ENCODE peak calls at places on chromosomes 12 and 14, in seven cellular contexts. B, Q, Y, N, P, R and W are unnamed samples.
A peak's percentile ranks its signal among the peaks of the same experiment; 100 is the strongest.

GRCh38 chr12:65204886-65205525 is 35.6 kb downstream of the LEMD3 start:
- DNase-seq in Q (no peak), B (no peak), R (no peak), N (no peak), Y (no peak), P (no peak), W (no peak)

GRCh38 chr12:98828802-98829600 is 183.9 kb downstream of the APAF1 start:
- DNase-seq in Q (no peak), R (no peak), B (no peak), Y (no peak), N (no peak), P (peak; percentile 22), W (no peak)

GRCh38 chr14:56686416-56686815 is 106.8 kb downstream of the TMEM260 start:
- DNase-seq in B (peak; percentile 36), R (no peak), Y (no peak), Q (no peak), N (no peak), P (peak; percentile 6), W (no peak)

GRCh38 chr14:69713127-69713800 is 53.7 kb upstream of the SRSF5 start:
- DNase-seq in Y (no peak), R (no peak), Q (no peak), N (no peak), B (no peak), P (no peak), W (peak; percentile 84)

GRCh38 chr14:24411468-24412454 is 13.0 kb downstream of the NYNRIN start:
- DNase-seq in N (peak; percentile 22), B (no peak), P (peak; percentile 69), Y (no peak), Q (peak; percentile 74), R (peak; percentile 57), W (no peak)

GRCh38 chr14:67517083-67517482 is 16.0 kb upstream of the PLEKHH1 start:
- DNase-seq in B (no peak), Q (no peak), R (peak; percentile 42), P (no peak), N (peak; percentile 23), Y (no peak), W (no peak)

GRCh38 chr12:92041742-92042141 is 103.9 kb downstream of the BTG1 start:
- DNase-seq in Y (no peak), B (no peak), Q (no peak), R (no peak), P (no peak), N (no peak), W (no peak)

GRCh38 chr14:64450255-64450654 is 15.0 kb upstream of the AKAP5 start:
- DNase-seq in B (no peak), R (no peak), N (no peak), Q (no peak), P (no peak), Y (no peak), W (no peak)

GRCh38 chr12:105409881-105410471 is 79.5 kb downstream of the C12orf75 start:
- DNase-seq in N (peak; percentile 36), Q (no peak), P (no peak), Y (no peak), R (no peak), B (no peak), W (no peak)

GRCh38 chr12:39235990-39236767 is 206.7 kb downstream of the KIF21A start:
- DNase-seq in P (no peak), Q (no peak), B (no peak), N (peak; percentile 87), R (no peak), Y (no peak), W (no peak)

GRCh38 chr12:65825573-65826512 is 1.6 kb downstream of the HMGA2 start:
- DNase-seq in Y (peak; percentile 73), P (no peak), B (peak; percentile 42), Q (peak; percentile 34), R (peak; percentile 6), N (peak; percentile 53), W (no peak)

GRCh38 chr12:10048531-10048930 is 18.0 kb downstream of the CLEC9A start:
- DNase-seq in R (no peak), P (no peak), N (no peak), B (no peak), Q (no peak), Y (no peak), W (no peak)

GRCh38 chr12:124520896-124521295 is 46.5 kb downstream of the NCOR2 start:
- DNase-seq in R (no peak), B (no peak), Y (no peak), P (no peak), Q (no peak), N (no peak), W (no peak)

GRCh38 chr12:96985515-96986362 is 78.7 kb downstream of the NEDD1 start:
- DNase-seq in Q (peak; percentile 19), P (no peak), N (no peak), Y (peak; percentile 83), R (peak; percentile 35), B (no peak), W (no peak)

GRCh38 chr12:5177731-5178130 is 134.1 kb downstream of the KCNA5 start:
- DNase-seq in B (no peak), P (no peak), Q (no peak), R (no peak), Y (no peak), N (no peak), W (no peak)

GRCh38 chr12:29744365-29744764 is 39.4 kb downstream of the TMTC1 start:
- DNase-seq in B (no peak), R (no peak), Y (no peak), N (no peak), Q (no peak), P (no peak), W (no peak)

GRCh38 chr12:26833692-26834168 is 736 bp upstream of the ITPR2 start:
- DNase-seq in N (no peak), P (no peak), B (peak; percentile 75), R (no peak), Y (peak; percentile 88), Q (no peak), W (peak; percentile 56)

GRCh38 chr14:70872678-70873020 is 34.6 kb upstream of the PCNX1 start:
- DNase-seq in R (no peak), Q (no peak), P (no peak), Y (no peak), B (no peak), N (no peak), W (no peak)

GRCh38 chr14:70873627-70874026 is 33.6 kb upstream of the PCNX1 start:
- DNase-seq in Y (no peak), B (no peak), N (no peak), Q (no peak), P (peak; percentile 38), R (no peak), W (no peak)

GRCh38 chr14:70871863-70872677 is 35.2 kb upstream of the PCNX1 start:
- DNase-seq in N (no peak), Y (no peak), R (no peak), B (no peak), Q (no peak), P (no peak), W (no peak)

GRCh38 chr14:70871001-70871400 is 36.3 kb upstream of the PCNX1 start:
- DNase-seq in N (no peak), R (no peak), Q (no peak), B (no peak), P (no peak), Y (no peak), W (no peak)
- H3K9me3 ChIP-seq in N (no peaks in the 10 kb centered on the region), R (no peaks in the 10 kb centered on the region), Q (no peaks in the 10 kb centered on the region), B (peaks cover 9% of the 10 kb centered on the region), P (peaks cover 10% of the 10 kb centered on the region), Y (peaks cover 36% of the 10 kb centered on the region), W (peaks cover 26% of the 10 kb centered on the region)

DNA sequence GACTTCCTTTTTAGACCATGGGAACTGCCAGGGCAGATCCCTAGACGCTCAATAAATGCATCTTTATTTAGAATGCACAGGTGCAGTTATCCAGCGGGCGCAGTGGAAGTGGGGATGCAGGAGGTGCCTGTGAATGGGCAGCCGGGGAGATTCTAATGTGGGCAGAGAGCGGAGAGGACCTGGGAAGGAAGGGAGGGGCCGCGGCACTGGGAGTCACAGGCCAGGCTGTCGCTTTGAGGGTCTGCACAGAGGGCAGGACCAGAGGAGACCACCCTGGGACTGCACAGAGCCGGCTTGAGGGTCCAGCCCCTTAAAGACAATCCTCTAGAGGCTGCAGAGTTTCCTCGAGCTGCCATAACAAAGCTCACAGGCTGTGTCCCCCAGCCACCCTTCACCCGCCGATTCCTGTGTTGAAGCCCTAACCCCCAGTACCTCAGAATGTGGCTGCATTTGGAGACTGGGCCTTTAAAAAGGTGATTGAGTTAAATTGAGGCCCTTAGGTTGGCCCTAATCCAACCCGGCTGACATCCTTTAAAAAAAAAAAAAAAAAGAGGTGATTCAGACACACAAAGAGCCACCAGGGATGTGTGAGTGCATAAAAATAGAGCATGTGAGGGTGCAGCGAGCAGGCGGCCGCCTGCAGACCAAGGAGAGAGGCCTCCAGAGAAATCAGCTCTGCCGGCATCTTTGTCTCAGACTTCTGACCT is 44.4 kb upstream of the PPP2R5C start:
- DNase-seq in Q (no peak), N (no peak), P (no peak), Y (peak; percentile 66), R (no peak), B (peak; percentile 19), W (peak; percentile 10)
- H3K9me3 ChIP-seq in Q (peaks cover 4% of the 10 kb centered on the region), N (no peaks in the 10 kb centered on the region), P (no peaks in the 10 kb centered on the region), Y (no peaks in the 10 kb centered on the region), R (no peaks in the 10 kb centered on the region), B (no peaks in the 10 kb centered on the region), W (no peaks in the 10 kb centered on the region)

DNA sequence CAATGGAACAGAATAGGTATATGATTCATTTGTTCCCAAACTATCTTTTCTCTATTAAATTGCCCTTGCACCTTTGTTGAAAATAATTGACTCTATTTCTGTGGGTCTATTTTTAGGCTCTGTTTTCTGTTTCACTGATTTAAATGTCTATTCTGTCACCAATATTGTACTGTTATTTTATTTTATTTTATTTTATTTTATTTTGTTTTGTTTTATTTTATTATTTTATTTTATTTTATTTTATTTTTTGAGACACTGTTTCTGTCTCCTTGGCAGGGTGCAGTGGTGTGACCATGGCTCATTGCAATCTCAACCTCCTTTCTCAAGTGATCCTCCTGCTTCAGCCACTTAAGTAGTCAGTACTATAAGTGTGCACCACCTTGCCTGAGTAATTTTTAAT is 34.9 kb downstream of the OR4N2 start:
- DNase-seq in Y (no peak), R (no peak), P (no peak), N (no peak), Q (no peak), B (no peak), W (no peak)
- H3K9me3 ChIP-seq in Y (peaks cover 60% of the 10 kb centered on the region), R (peaks cover 3% of the 10 kb centered on the region), P (no peaks in the 10 kb centered on the region), N (peaks cover 21% of the 10 kb centered on the region), Q (no peaks in the 10 kb centered on the region), B (no peaks in the 10 kb centered on the region), W (peaks cover 30% of the 10 kb centered on the region)

DNA sequence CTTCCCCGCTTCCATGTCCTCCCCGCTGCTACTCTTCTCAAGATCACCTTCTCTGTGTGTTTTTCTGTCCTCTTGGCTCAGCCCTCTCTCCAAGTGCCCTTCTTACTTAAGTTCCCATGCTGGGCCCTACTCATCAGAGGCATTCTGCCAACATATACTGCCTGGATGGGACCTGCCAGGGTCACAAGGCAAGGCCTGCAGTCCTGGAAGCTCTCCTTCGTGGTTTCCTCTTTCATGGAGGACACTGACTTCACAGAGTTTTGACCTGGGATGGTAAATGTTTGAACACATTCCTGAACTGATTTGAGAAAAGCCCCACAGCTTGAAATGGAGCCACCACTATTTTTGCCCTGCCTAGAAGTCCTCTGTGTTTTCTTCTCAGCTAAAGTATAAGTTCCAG is 140.9 kb downstream of the TMEM30B start:
- DNase-seq in N (peak; percentile 36), P (no peak), Y (no peak), B (no peak), R (no peak), Q (no peak), W (no peak)
- H3K9me3 ChIP-seq in N (peaks cover 6% of the 10 kb centered on the region), P (peaks cover 27% of the 10 kb centered on the region), Y (peaks cover 23% of the 10 kb centered on the region), B (peaks cover 18% of the 10 kb centered on the region), R (peaks cover 8% of the 10 kb centered on the region), Q (peaks cover 23% of the 10 kb centered on the region), W (peaks cover 10% of the 10 kb centered on the region)